ENCODE peak calls at places on chromosomes 11 and 22, in four cellular contexts. One of them, this sample, is unnamed.

GRCh38 chr22:24156915-24157782 is 24.1 kb upstream of the SUSD2 start:
- DNase-seq in stimulated activated CD4-positive, alpha-beta T cell treated with anti-CD3 and anti-CD28 coated beads, Interleukin-4, amount 100 ng/mL, for 4 hours: peak
- DNase-seq in NCI-H1105 treated with DMSO at 0.1 percent for 48 hours: peak
- DNase-seq in caudate nucleus: peak
- DNase-seq in this sample: peak

GRCh38 chr22:22605074-22605404 is 39.4 kb upstream of the GGTLC2 start:
- DNase-seq in stimulated activated CD4-positive, alpha-beta T cell treated with anti-CD3 and anti-CD28 coated beads, Interleukin-4, amount 100 ng/mL, for 4 hours: no peak
- DNase-seq in NCI-H1105 treated with DMSO at 0.1 percent for 48 hours: no peak
- DNase-seq in caudate nucleus: no peak
- DNase-seq in this sample: no peak

GRCh38 chr11:20360650-20361049 is 2.9 kb upstream of the HTATIP2 start:
- DNase-seq in stimulated activated CD4-positive, alpha-beta T cell treated with anti-CD3 and anti-CD28 coated beads, Interleukin-4, amount 100 ng/mL, for 4 hours: peak
- DNase-seq in NCI-H1105 treated with DMSO at 0.1 percent for 48 hours: no peak
- DNase-seq in caudate nucleus: no peak
- DNase-seq in this sample: no peak

GRCh38 chr11:3840289-3840869 is 380 bp downstream of the RHOG start:
- DNase-seq in stimulated activated CD4-positive, alpha-beta T cell treated with anti-CD3 and anti-CD28 coated beads, Interleukin-4, amount 100 ng/mL, for 4 hours: peak
- DNase-seq in NCI-H1105 treated with DMSO at 0.1 percent for 48 hours: peak
- DNase-seq in caudate nucleus: peak
- DNase-seq in this sample: no peak

GRCh38 chr22:38129856-38130255 is 19.4 kb upstream of the BAIAP2L2 start:
- DNase-seq in stimulated activated CD4-positive, alpha-beta T cell treated with anti-CD3 and anti-CD28 coated beads, Interleukin-4, amount 100 ng/mL, for 4 hours: no peak
- DNase-seq in NCI-H1105 treated with DMSO at 0.1 percent for 48 hours: no peak
- DNase-seq in caudate nucleus: no peak
- DNase-seq in this sample: no peak

GRCh38 chr11:126989942-126990715 is 10.4 kb downstream of the KIRREL3 start:
- DNase-seq in stimulated activated CD4-positive, alpha-beta T cell treated with anti-CD3 and anti-CD28 coated beads, Interleukin-4, amount 100 ng/mL, for 4 hours: peak
- DNase-seq in NCI-H1105 treated with DMSO at 0.1 percent for 48 hours: peak
- DNase-seq in caudate nucleus: peak
- DNase-seq in this sample: peak

GRCh38 chr22:19352766-19353165 is 61.2 kb upstream of the CLTCL1 start:
- DNase-seq in stimulated activated CD4-positive, alpha-beta T cell treated with anti-CD3 and anti-CD28 coated beads, Interleukin-4, amount 100 ng/mL, for 4 hours: no peak
- DNase-seq in NCI-H1105 treated with DMSO at 0.1 percent for 48 hours: no peak
- DNase-seq in caudate nucleus: no peak
- DNase-seq in this sample: no peak

GRCh38 chr11:106077609-106078517 is at the start of gene AASDHPPT:
- DNase-seq in stimulated activated CD4-positive, alpha-beta T cell treated with anti-CD3 and anti-CD28 coated beads, Interleukin-4, amount 100 ng/mL, for 4 hours: no peak
- DNase-seq in NCI-H1105 treated with DMSO at 0.1 percent for 48 hours: peak
- DNase-seq in caudate nucleus: no peak
- DNase-seq in this sample: no peak

GRCh38 chr11:107962181-107962580 is 33.9 kb downstream of the RAB39A start:
- DNase-seq in stimulated activated CD4-positive, alpha-beta T cell treated with anti-CD3 and anti-CD28 coated beads, Interleukin-4, amount 100 ng/mL, for 4 hours: no peak
- DNase-seq in NCI-H1105 treated with DMSO at 0.1 percent for 48 hours: no peak
- DNase-seq in caudate nucleus: no peak
- DNase-seq in this sample: no peak

GRCh38 chr11:20070459-20070858 is 89.8 kb downstream of the DBX1 start:
- DNase-seq in stimulated activated CD4-positive, alpha-beta T cell treated with anti-CD3 and anti-CD28 coated beads, Interleukin-4, amount 100 ng/mL, for 4 hours: no peak
- DNase-seq in NCI-H1105 treated with DMSO at 0.1 percent for 48 hours: peak
- DNase-seq in caudate nucleus: no peak
- DNase-seq in this sample: no peak

GRCh38 chr22:49789289-49790141 is 38.2 kb downstream of the BRD1 start:
- DNase-seq in stimulated activated CD4-positive, alpha-beta T cell treated with anti-CD3 and anti-CD28 coated beads, Interleukin-4, amount 100 ng/mL, for 4 hours: peak
- DNase-seq in NCI-H1105 treated with DMSO at 0.1 percent for 48 hours: no peak
- DNase-seq in caudate nucleus: no peak
- DNase-seq in this sample: no peak

GRCh38 chr11:114259551-114259983 is 36.6 kb upstream of the NNMT start:
- DNase-seq in stimulated activated CD4-positive, alpha-beta T cell treated with anti-CD3 and anti-CD28 coated beads, Interleukin-4, amount 100 ng/mL, for 4 hours: no peak
- DNase-seq in NCI-H1105 treated with DMSO at 0.1 percent for 48 hours: no peak
- DNase-seq in caudate nucleus: no peak
- DNase-seq in this sample: no peak

This sample was measured in occipital lobe.